ENCODE peak calls at places on chromosomes 16 and 17, in five cellular contexts. V is pancreas; S is WERI-Rb-1; H is AG04450; Z is effector memory CD4-positive, alpha-beta T cell. G is an unnamed sample.

GRCh38 chr17:6574689-6575595 is 18.6 kb upstream of the PITPNM3 start:
- DNase-seq in H (peak; percentile 16), S (peak; percentile 52), V (no peak), Z (no peak), G (no peak)

GRCh38 chr17:38982858-38983746 is 15.9 kb upstream of the FBXO47 start:
- DNase-seq in Z (peak; percentile 22), V (peak; percentile 23), H (peak; percentile 50), S (peak; percentile 49), G (no peak)

GRCh38 chr17:40111221-40112128 is 10.3 kb upstream of the MSL1 start:
- DNase-seq in Z (peak; percentile 59), H (peak; percentile 87), S (peak; percentile 98), V (peak; percentile 97), G (peak; percentile 50)

GRCh38 chr17:72372185-72372584 is 251.4 kb downstream of the SOX9 start:
- DNase-seq in H (no peak), Z (no peak), S (no peak), V (no peak), G (no peak)

GRCh38 chr17:49587366-49588073 is 11.8 kb downstream of the NXPH3 start:
- DNase-seq in Z (no peak), V (no peak), S (no peak), H (no peak), G (no peak)

GRCh38 chr17:77370536-77370935 is 229.8 kb downstream of the SEC14L1 start:
- DNase-seq in S (no peak), V (no peak), Z (no peak), H (no peak), G (peak; percentile 1)

GRCh38 chr16:81313731-81314602 is 795 bp upstream of the GAN start:
- DNase-seq in V (no peak), S (no peak), Z (no peak), H (no peak), G (no peak)

GRCh38 chr16:65336169-65336568 is 214.3 kb upstream of the CDH11 start:
- DNase-seq in H (no peak), S (no peak), V (no peak), Z (no peak), G (no peak)

GRCh38 chr16:81446318-81447275 is 2.0 kb downstream of the CMIP start:
- DNase-seq in H (no peak), S (no peak), V (peak; percentile 76), Z (no peak), G (no peak)

GRCh38 chr16:11101695-11102522 is 154.1 kb downstream of the SOCS1 start:
- DNase-seq in Z (no peak), V (no peak), S (no peak), H (peak; percentile 71), G (no peak)

GRCh38 chr17:58539703-58540102 is 25.3 kb upstream of the MTMR4 start:
- DNase-seq in H (no peak), S (peak; percentile 95), V (no peak), Z (no peak), G (no peak)

GRCh38 chr16:58459344-58460218 is 40.4 kb upstream of the NDRG4 start:
- DNase-seq in V (no peak), Z (no peak), S (no peak), H (no peak), G (no peak)

GRCh38 chr17:2814499-2815341 is 18.5 kb downstream of the RAP1GAP2 start:
- DNase-seq in V (no peak), S (no peak), H (no peak), Z (peak; percentile 92), G (peak; percentile 79)

GRCh38 chr16:57778658-57779057 is 23.6 kb downstream of the KIFC3 start:
- DNase-seq in V (no peak), S (no peak), H (no peak), Z (no peak), G (no peak)

GRCh38 chr17:73550561-73550960 is 93.7 kb downstream of the SDK2 start:
- DNase-seq in H (no peak), V (no peak), Z (no peak), S (no peak), G (no peak)

GRCh38 chr16:57504491-57504890 is 18.2 kb upstream of the DOK4 start:
- DNase-seq in V (no peak), Z (no peak), H (no peak), S (no peak), G (no peak)

GRCh38 chr17:38747385-38748328 is 479 bp downstream of the PCGF2 start:
- DNase-seq in Z (no peak), S (peak; percentile 56), V (no peak), H (no peak), G (no peak)

GRCh38 chr16:29811170-29811895 is 660 bp upstream of the PRRT2 start:
- DNase-seq in H (peak; percentile 95), V (peak; percentile 97), Z (peak; percentile 70), S (peak; percentile 98), G (peak; percentile 57)

GRCh38 chr16:87227651-87228015 is 89.6 kb downstream of the C16orf95 start:
- DNase-seq in Z (no peak), V (no peak), H (no peak), S (no peak), G (no peak)

GRCh38 chr17:55601874-55602364 is 90.7 kb upstream of the SMIM36 start:
- DNase-seq in S (no peak), V (no peak), H (no peak), Z (no peak), G (no peak)
- H3K9me3 ChIP-seq in S (peaks cover 5% of the 10 kb centered on the region), V (no peaks in the 10 kb centered on the region), H (no peaks in the 10 kb centered on the region), Z (peaks cover 6% of the 10 kb centered on the region), G (peaks cover 3% of the 10 kb centered on the region)

DNA sequence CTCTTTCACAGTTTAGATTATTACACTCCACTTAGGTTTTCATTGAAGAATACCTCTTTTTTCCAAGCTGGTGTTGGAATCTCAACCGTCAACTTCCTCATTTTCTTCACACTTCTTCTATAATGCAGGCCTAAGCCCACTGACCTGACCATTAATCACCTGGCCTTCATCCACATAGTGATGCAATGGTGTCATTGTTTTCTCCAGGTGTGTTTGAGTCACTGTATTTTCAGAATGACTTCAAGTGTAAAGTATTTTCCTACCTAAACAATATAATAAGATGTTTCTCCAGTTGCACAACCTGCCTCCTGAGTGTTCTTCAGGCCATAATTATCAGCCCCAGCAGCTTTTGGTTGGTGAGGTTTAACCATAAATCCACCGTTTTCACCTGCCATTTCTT is 1675.1 kb downstream of the TP53TG3F start:
- DNase-seq in V (no peak), H (no peak), S (no peak), Z (no peak), G (no peak)
- H3K9me3 ChIP-seq in V (no peaks in the 10 kb centered on the region), H (peaks cover 14% of the 10 kb centered on the region), S (no peaks in the 10 kb centered on the region), Z (peaks cover 6% of the 10 kb centered on the region), G (no peaks in the 10 kb centered on the region)

DNA sequence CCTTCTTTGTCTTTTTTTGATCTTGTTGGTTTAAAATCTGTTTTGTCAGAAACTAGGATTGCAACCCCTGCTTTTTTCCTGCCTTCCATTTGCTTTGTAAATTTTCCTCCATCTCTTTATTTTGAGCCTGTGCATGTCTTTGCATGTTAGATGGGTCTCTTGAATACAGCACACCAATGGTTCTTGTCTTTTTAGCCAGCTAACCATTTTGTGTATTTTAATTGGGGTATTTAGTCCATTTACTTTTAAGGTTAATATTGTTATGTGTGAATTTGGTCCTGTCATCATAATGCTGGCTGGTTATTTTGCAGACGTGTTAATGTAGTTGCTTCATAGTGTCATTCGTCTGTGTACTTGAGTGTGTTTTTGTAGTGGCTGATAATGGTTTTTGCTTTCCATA is 26.2 kb downstream of the NFATC3 start:
- DNase-seq in Z (no peak), H (no peak), S (no peak), V (no peak), G (no peak)
- H3K9me3 ChIP-seq in Z (no peaks in the 10 kb centered on the region), H (peaks cover 7% of the 10 kb centered on the region), S (peaks cover 7% of the 10 kb centered on the region), V (no peaks in the 10 kb centered on the region), G (no peaks in the 10 kb centered on the region)

DNA sequence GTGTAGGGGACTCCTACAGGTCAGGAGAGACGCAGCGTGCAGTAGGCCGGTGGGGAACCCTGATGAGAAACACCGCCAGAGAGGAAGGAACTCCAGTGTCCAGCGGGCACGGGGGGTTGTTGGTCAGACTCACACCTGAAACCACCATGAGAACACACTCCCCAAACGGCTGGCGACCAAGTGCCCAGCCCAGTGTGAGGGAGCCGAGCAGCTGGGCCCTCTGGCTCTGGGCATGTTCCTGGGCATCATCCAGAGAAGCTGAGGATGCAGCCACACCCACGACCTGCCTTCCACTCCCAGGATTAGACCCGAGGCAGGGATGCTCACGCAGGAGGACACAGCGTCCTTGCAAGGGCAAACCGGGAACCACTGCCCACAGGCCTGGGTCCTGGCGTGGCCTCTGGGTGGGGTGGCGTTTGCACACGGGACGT is 108.3 kb upstream of the ZNF750 start:
- DNase-seq in V (no peak), S (no peak), H (no peak), Z (no peak), G (no peak)
- H3K9me3 ChIP-seq in V (no peaks in the 10 kb centered on the region), S (peaks cover 97% of the 10 kb centered on the region), H (peaks cover 63% of the 10 kb centered on the region), Z (peaks cover 13% of the 10 kb centered on the region), G (peaks cover 11% of the 10 kb centered on the region)

GRCh38 chr17:21299981-21300600 is 15.6 kb downstream of the MAP2K3 start:
- DNase-seq in V (no peak), H (no peak), Z (no peak), S (no peak), G (no peak)
- H3K9me3 ChIP-seq in V (no peaks in the 10 kb centered on the region), H (peaks cover 82% of the 10 kb centered on the region), Z (no peaks in the 10 kb centered on the region), S (no peaks in the 10 kb centered on the region), G (no peaks in the 10 kb centered on the region)

GRCh38 chr17:31100840-31101239 is 6.1 kb downstream of the NF1 start:
- DNase-seq in V (no peak), S (no peak), H (no peak), Z (no peak), G (no peak)

GRCh38 chr17:31111183-31111582 is 16.4 kb downstream of the NF1 start:
- DNase-seq in Z (no peak), S (no peak), H (no peak), V (no peak), G (no peak)

GRCh38 chr17:31105991-31106390 is 11.2 kb downstream of the NF1 start:
- DNase-seq in H (no peak), V (no peak), S (no peak), Z (no peak), G (no peak)
- H3K9me3 ChIP-seq in H (no peaks in the 10 kb centered on the region), V (no peaks in the 10 kb centered on the region), S (no peaks in the 10 kb centered on the region), Z (no peaks in the 10 kb centered on the region), G (no peaks in the 10 kb centered on the region)

GRCh38 chr16:83044589-83044988 is 417.8 kb downstream of the CDH13 start:
- DNase-seq in S (no peak), Z (no peak), V (no peak), H (no peak), G (no peak)

GRCh38 chr16:83051451-83051850 is 424.7 kb downstream of the CDH13 start:
- DNase-seq in Z (no peak), V (no peak), S (no peak), H (no peak), G (no peak)

GRCh38 chr16:83040174-83040573 is 413.4 kb downstream of the CDH13 start:
- DNase-seq in V (no peak), S (no peak), Z (no peak), H (peak; percentile 6), G (no peak)

GRCh38 chr16:83046664-83047063 is 419.9 kb downstream of the CDH13 start:
- DNase-seq in Z (no peak), H (no peak), V (no peak), S (no peak), G (no peak)

GRCh38 chr16:83045790-83046189 is 419.0 kb downstream of the CDH13 start:
- DNase-seq in S (no peak), V (no peak), Z (no peak), H (no peak), G (no peak)
- H3K9me3 ChIP-seq in S (no peaks in the 10 kb centered on the region), V (no peaks in the 10 kb centered on the region), Z (no peaks in the 10 kb centered on the region), H (no peaks in the 10 kb centered on the region), G (no peaks in the 10 kb centered on the region)